ENCODE peak calls at places on chromosomes 7 and 10, in four cellular contexts. S, W, P and F are unnamed samples.

GRCh38 chr10:23342213-23342884 is 2.2 kb downstream of the C10orf67 start:
- DNase-seq in S (no peak), W (no peak), P (no peak), F (no peak)

GRCh38 chr7:23261843-23262452 is 15.4 kb downstream of the GPNMB start:
- DNase-seq in P (no peak), S (no peak), W (peak), F (peak)

GRCh38 chr7:143479055-143479766 is 1.5 kb downstream of the TAS2R41 start:
- DNase-seq in W (no peak), P (no peak), S (no peak), F (no peak)

GRCh38 chr7:151056286-151057037 is 1.2 kb downstream of the CDK5 start:
- DNase-seq in S (no peak), P (no peak), W (no peak), F (no peak)

GRCh38 chr7:129572205-129572604 is 39.3 kb upstream of the NRF1 start:
- DNase-seq in S (no peak), P (no peak), W (no peak), F (no peak)

GRCh38 chr10:93379366-93380042 is 102.6 kb downstream of the MYOF start:
- DNase-seq in S (no peak), P (no peak), W (peak), F (peak)

GRCh38 chr10:79399242-79399831 is 46.1 kb downstream of the ZCCHC24 start:
- DNase-seq in W (peak), S (no peak), P (no peak), F (peak)

GRCh38 chr7:100398239-100398638 is 25.0 kb downstream of the PILRA start:
- DNase-seq in S (no peak), P (no peak), W (no peak), F (no peak)

GRCh38 chr7:106419455-106420182 is 134.8 kb upstream of the NAMPT start:
- DNase-seq in P (no peak), S (no peak), W (peak), F (no peak)

GRCh38 chr10:132302421-132302820 is 5.3 kb downstream of the STK32C start:
- DNase-seq in W (no peak), P (no peak), S (no peak), F (no peak)

GRCh38 chr10:92011560-92012214 is 88.1 kb downstream of the BTAF1 start:
- DNase-seq in S (no peak), W (peak), P (no peak), F (peak)

GRCh38 chr10:60845038-60845437 is 66.8 kb downstream of the CDK1 start:
- DNase-seq in W (no peak), P (no peak), S (no peak), F (no peak)

GRCh38 chr7:104894313-104894712 is 119.7 kb upstream of the KMT2E start:
- DNase-seq in S (no peak), W (no peak), P (no peak), F (no peak)

GRCh38 chr10:127790165-127790564 is 53.2 kb downstream of the FOXI2 start:
- DNase-seq in S (no peak), W (no peak), P (no peak), F (no peak)

GRCh38 chr7:93515144-93515543 is 59.4 kb downstream of the CALCR start:
- DNase-seq in P (no peak), W (peak), S (no peak), F (peak)

GRCh38 chr10:34262965-34263364 is 552.1 kb downstream of the PARD3 start:
- DNase-seq in P (no peak), S (no peak), W (no peak), F (peak)

GRCh38 chr10:51273572-51273971 is 199.3 kb downstream of the PRKG1 start:
- DNase-seq in S (no peak), W (no peak), P (no peak), F (no peak)

GRCh38 chr7:143490719-143491306 is 13.1 kb downstream of the TAS2R41 start:
- DNase-seq in S (no peak), P (no peak), W (peak), F (peak)

GRCh38 chr7:128406147-128406985 is 3.4 kb downstream of the IMPDH1 start:
- DNase-seq in S (no peak), W (no peak), P (no peak), F (no peak)

GRCh38 chr7:149495785-149496641 is 1.6 kb downstream of the ZNF746 start:
- DNase-seq in W (peak), S (no peak), P (no peak), F (peak)